ENCODE peak calls at places on chromosomes 3 and 15, in four cellular contexts. One of them, this sample, is unnamed.

GRCh38 chr3:45252833-45253232 is 26.7 kb upstream of the TMEM158 start:
- DNase-seq in IMR-90: no peak
- DNase-seq in erythroblast: no peak
- DNase-seq in transverse colon: no peak
- DNase-seq in this sample: no peak

GRCh38 chr15:80180468-80180867 is 27.7 kb downstream of the FAH start:
- DNase-seq in erythroblast: no peak
- DNase-seq in transverse colon: no peak
- DNase-seq in IMR-90: no peak
- DNase-seq in this sample: no peak

GRCh38 chr3:173711619-173712018 is 314.1 kb downstream of the NLGN1 start:
- DNase-seq in erythroblast: no peak
- DNase-seq in transverse colon: no peak
- DNase-seq in IMR-90: no peak
- DNase-seq in this sample: no peak

GRCh38 chr3:42654331-42655201 is 1.1 kb downstream of the ZBTB47 start:
- DNase-seq in erythroblast: peak; percentile 37
- DNase-seq in transverse colon: peak; percentile 46
- DNase-seq in IMR-90: peak; percentile 44
- DNase-seq in this sample: peak; percentile 62

GRCh38 chr3:66923991-66924390 is 74.1 kb upstream of the KBTBD8 start:
- DNase-seq in erythroblast: no peak
- DNase-seq in IMR-90: no peak
- DNase-seq in transverse colon: no peak
- DNase-seq in this sample: no peak

GRCh38 chr3:179227349-179227748 is 23.6 kb downstream of the KCNMB3 start:
- DNase-seq in IMR-90: peak; percentile 24
- DNase-seq in erythroblast: no peak
- DNase-seq in transverse colon: no peak
- DNase-seq in this sample: no peak

GRCh38 chr3:160643994-160644393 is 33.0 kb upstream of the ARL14 start:
- DNase-seq in transverse colon: no peak
- DNase-seq in erythroblast: no peak
- DNase-seq in IMR-90: peak; percentile 17
- DNase-seq in this sample: no peak

GRCh38 chr15:60477991-60478632 is 830 bp downstream of the ICE2 start:
- DNase-seq in transverse colon: no peak
- DNase-seq in erythroblast: no peak
- DNase-seq in IMR-90: peak; percentile 49
- DNase-seq in this sample: no peak

GRCh38 chr3:182862159-182862860 is 69.0 kb downstream of the ATP11B start:
- DNase-seq in IMR-90: no peak
- DNase-seq in transverse colon: no peak
- DNase-seq in erythroblast: no peak
- DNase-seq in this sample: no peak

GRCh38 chr3:51338632-51339031 is 46.5 kb upstream of the MANF start:
- DNase-seq in transverse colon: no peak
- DNase-seq in erythroblast: no peak
- DNase-seq in IMR-90: no peak
- DNase-seq in this sample: no peak

GRCh38 chr3:49132437-49133225 is at the start of gene LAMB2:
- DNase-seq in transverse colon: peak; percentile 79
- DNase-seq in IMR-90: peak; percentile 74
- DNase-seq in erythroblast: no peak
- DNase-seq in this sample: peak; percentile 72
- TF ChIP-seq POLR2A in transverse colon: peak; percentile 46
- TF ChIP-seq POLR2A in IMR-90: peak; percentile 45
- TF ChIP-seq POLR2A in erythroblast: no peak
- TF ChIP-seq POLR2A in this sample: peak; percentile 41

DNA sequence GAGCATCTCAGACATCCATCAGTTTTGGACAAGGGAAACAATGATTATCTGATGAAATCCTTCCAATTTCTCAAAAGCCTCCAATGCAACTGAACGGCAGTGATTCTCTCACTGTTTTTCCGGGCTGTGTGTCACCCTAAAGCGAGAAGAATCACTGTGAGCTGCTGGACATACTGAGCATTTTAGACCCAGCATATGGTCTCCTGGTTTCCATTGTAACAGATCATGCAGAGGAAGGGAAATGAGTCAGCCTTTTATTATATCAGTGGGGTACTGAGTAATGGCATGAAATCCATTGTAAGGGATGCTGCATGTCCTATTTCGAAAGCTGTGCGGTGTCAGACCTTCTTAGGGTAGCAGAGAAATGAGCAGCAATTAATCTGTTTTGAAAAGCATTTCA is 287.2 kb downstream of the IL5RA start:
- DNase-seq in transverse colon: no peak
- DNase-seq in IMR-90: no peak
- DNase-seq in erythroblast: no peak
- DNase-seq in this sample: no peak
- TF ChIP-seq POLR2A in transverse colon: no peak
- TF ChIP-seq POLR2A in IMR-90: no peak
- TF ChIP-seq POLR2A in erythroblast: no peak
- TF ChIP-seq POLR2A in this sample: no peak

GRCh38 chr3:49015072-49015471 is 3.3 kb downstream of the DALRD3 start:
- DNase-seq in erythroblast: no peak
- DNase-seq in transverse colon: no peak
- DNase-seq in IMR-90: no peak
- DNase-seq in this sample: no peak
- TF ChIP-seq POLR2A in erythroblast: no peak
- TF ChIP-seq POLR2A in transverse colon: no peak
- TF ChIP-seq POLR2A in IMR-90: no peak
- TF ChIP-seq POLR2A in this sample: no peak

DNA sequence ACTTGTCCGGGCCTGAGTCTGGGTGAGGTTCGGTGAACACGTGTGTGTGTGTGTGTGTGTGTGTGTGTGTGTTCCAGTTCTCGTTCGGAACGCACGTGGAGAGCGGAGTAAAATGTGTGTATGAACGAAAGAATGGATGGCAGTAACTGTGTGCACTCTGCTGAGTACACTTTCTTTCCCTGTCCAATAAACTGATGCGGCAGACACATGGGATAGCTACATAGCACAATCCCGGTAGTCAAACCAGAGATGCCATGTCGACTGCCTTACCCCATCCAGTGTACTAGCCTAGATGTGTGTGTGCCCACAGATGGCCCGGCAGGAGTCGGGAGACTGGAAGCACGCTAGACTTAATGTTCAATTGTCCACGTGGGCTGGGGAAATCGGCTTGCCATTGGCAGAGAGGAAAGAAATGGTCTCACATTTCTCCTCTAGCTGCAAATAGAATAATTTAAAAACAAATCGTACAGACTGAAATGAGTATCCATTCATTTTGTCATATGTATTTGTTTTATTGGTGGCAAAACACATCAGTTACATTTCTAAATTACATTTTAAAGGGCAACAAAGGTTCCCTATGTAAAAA is 579 bp upstream of the GOLIM4 start:
- DNase-seq in transverse colon: peak; percentile 62
- DNase-seq in erythroblast: peak; percentile 87
- DNase-seq in IMR-90: peak; percentile 93
- DNase-seq in this sample: peak; percentile 68
- TF ChIP-seq POLR2A in transverse colon: no peak
- TF ChIP-seq POLR2A in erythroblast: peak; percentile 41
- TF ChIP-seq POLR2A in IMR-90: no peak
- TF ChIP-seq POLR2A in this sample: peak; percentile 12

DNA sequence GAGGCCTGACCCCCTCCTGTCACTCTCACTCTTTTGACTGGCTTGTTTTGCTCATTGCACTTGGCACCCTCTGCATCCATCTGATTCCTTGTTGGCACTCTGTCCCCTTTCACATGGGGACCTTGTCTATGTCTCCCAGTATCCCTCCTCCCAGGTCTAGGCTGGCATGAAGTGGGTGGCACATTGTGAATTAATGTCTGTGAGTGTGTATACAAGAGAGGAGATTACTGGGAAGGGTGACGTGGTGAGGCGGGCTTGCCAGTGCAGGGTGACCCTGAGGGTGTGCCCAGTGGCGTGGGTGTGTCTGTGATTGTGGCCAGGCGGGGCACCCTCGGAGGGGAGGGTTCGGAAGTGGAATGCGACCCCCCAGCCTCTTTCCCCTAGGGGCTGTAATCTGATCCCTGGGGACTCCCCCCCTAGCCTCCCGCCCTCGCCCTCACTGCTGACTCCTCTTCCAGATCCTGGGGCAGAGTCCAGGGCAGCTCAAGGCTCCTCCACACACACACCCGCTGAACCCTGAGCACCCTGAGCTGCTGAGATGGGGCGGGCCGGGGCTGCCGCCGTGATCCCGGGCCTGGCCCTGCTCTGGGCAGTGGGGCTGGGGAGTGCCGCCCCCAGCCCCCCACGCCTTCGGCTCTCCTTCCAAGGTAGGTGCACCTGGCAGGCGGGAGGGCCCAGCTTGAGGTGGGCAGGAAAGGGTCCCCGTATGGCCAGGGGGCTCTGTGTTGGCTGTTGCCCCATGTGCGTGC is at the start of gene SEMA3B:
- DNase-seq in erythroblast: no peak
- DNase-seq in IMR-90: no peak
- DNase-seq in transverse colon: peak; percentile 89
- DNase-seq in this sample: no peak
- TF ChIP-seq POLR2A in erythroblast: no peak
- TF ChIP-seq POLR2A in IMR-90: no peak
- TF ChIP-seq POLR2A in transverse colon: peak; percentile 79
- TF ChIP-seq POLR2A in this sample: no peak

This sample was measured in right lobe of liver.